ENCODE peak calls at places on chromosomes 7 and 10, in seven cellular contexts. One of them, this sample, is unnamed.

GRCh38 chr10:129850790-129851189 is 113.3 kb downstream of the EBF3 start:
- DNase-seq in GM23248: no peak
- DNase-seq in stimulated activated CD4-positive, alpha-beta T cell treated with anti-CD3 and anti-CD28 coated beads, TNF-alpha, amount 100 ng/mL, for 24 hours: no peak
- DNase-seq in NCI-H1105: no peak
- DNase-seq in cerebellar cortex: no peak
- DNase-seq in T-helper 17 cell: no peak
- DNase-seq in effector memory CD8-positive, alpha-beta T cell: no peak
- DNase-seq in this sample: no peak

GRCh38 chr7:101527844-101528667 is 101.0 kb downstream of the MYL10 start:
- DNase-seq in GM23248: no peak
- DNase-seq in stimulated activated CD4-positive, alpha-beta T cell treated with anti-CD3 and anti-CD28 coated beads, TNF-alpha, amount 100 ng/mL, for 24 hours: no peak
- DNase-seq in NCI-H1105: no peak
- DNase-seq in cerebellar cortex: no peak
- DNase-seq in T-helper 17 cell: no peak
- DNase-seq in effector memory CD8-positive, alpha-beta T cell: no peak
- DNase-seq in this sample: no peak

GRCh38 chr10:127968027-127968441 is 61.1 kb downstream of the PTPRE start:
- DNase-seq in GM23248: no peak
- DNase-seq in stimulated activated CD4-positive, alpha-beta T cell treated with anti-CD3 and anti-CD28 coated beads, TNF-alpha, amount 100 ng/mL, for 24 hours: no peak
- DNase-seq in NCI-H1105: no peak
- DNase-seq in cerebellar cortex: no peak
- DNase-seq in T-helper 17 cell: no peak
- DNase-seq in effector memory CD8-positive, alpha-beta T cell: no peak
- DNase-seq in this sample: no peak

GRCh38 chr10:7407368-7408002 is 3.3 kb downstream of the SFMBT2 start:
- DNase-seq in GM23248: peak; percentile 13
- DNase-seq in stimulated activated CD4-positive, alpha-beta T cell treated with anti-CD3 and anti-CD28 coated beads, TNF-alpha, amount 100 ng/mL, for 24 hours: no peak
- DNase-seq in NCI-H1105: no peak
- DNase-seq in cerebellar cortex: no peak
- DNase-seq in T-helper 17 cell: no peak
- DNase-seq in effector memory CD8-positive, alpha-beta T cell: no peak
- DNase-seq in this sample: no peak

GRCh38 chr10:107071301-107071700 is 93.2 kb downstream of the SORCS1 start:
- DNase-seq in GM23248: no peak
- DNase-seq in stimulated activated CD4-positive, alpha-beta T cell treated with anti-CD3 and anti-CD28 coated beads, TNF-alpha, amount 100 ng/mL, for 24 hours: no peak
- DNase-seq in NCI-H1105: no peak
- DNase-seq in cerebellar cortex: no peak
- DNase-seq in T-helper 17 cell: no peak
- DNase-seq in effector memory CD8-positive, alpha-beta T cell: no peak
- DNase-seq in this sample: no peak

GRCh38 chr7:106151459-106152312 is 39.6 kb upstream of the SYPL1 start:
- DNase-seq in GM23248: no peak
- DNase-seq in stimulated activated CD4-positive, alpha-beta T cell treated with anti-CD3 and anti-CD28 coated beads, TNF-alpha, amount 100 ng/mL, for 24 hours: no peak
- DNase-seq in NCI-H1105: no peak
- DNase-seq in cerebellar cortex: no peak
- DNase-seq in T-helper 17 cell: no peak
- DNase-seq in effector memory CD8-positive, alpha-beta T cell: no peak
- DNase-seq in this sample: no peak

GRCh38 chr10:90064295-90064694 is 362.9 kb downstream of the KIF20B start:
- DNase-seq in GM23248: no peak
- DNase-seq in stimulated activated CD4-positive, alpha-beta T cell treated with anti-CD3 and anti-CD28 coated beads, TNF-alpha, amount 100 ng/mL, for 24 hours: no peak
- DNase-seq in NCI-H1105: no peak
- DNase-seq in cerebellar cortex: no peak
- DNase-seq in T-helper 17 cell: no peak
- DNase-seq in effector memory CD8-positive, alpha-beta T cell: no peak
- DNase-seq in this sample: no peak

GRCh38 chr7:3318874-3319273 is 17.8 kb downstream of the SDK1 start:
- DNase-seq in GM23248: no peak
- DNase-seq in stimulated activated CD4-positive, alpha-beta T cell treated with anti-CD3 and anti-CD28 coated beads, TNF-alpha, amount 100 ng/mL, for 24 hours: no peak
- DNase-seq in NCI-H1105: no peak
- DNase-seq in cerebellar cortex: no peak
- DNase-seq in T-helper 17 cell: no peak
- DNase-seq in effector memory CD8-positive, alpha-beta T cell: no peak
- DNase-seq in this sample: no peak

GRCh38 chr10:28410420-28411135 is 107.7 kb upstream of the MPP7 start:
- DNase-seq in GM23248: no peak
- DNase-seq in stimulated activated CD4-positive, alpha-beta T cell treated with anti-CD3 and anti-CD28 coated beads, TNF-alpha, amount 100 ng/mL, for 24 hours: no peak
- DNase-seq in NCI-H1105: no peak
- DNase-seq in cerebellar cortex: peak; percentile 12
- DNase-seq in T-helper 17 cell: no peak
- DNase-seq in effector memory CD8-positive, alpha-beta T cell: no peak
- DNase-seq in this sample: no peak

GRCh38 chr10:21173964-21174669 is 277.0 kb upstream of the NEBL start:
- DNase-seq in GM23248: peak; percentile 32
- DNase-seq in stimulated activated CD4-positive, alpha-beta T cell treated with anti-CD3 and anti-CD28 coated beads, TNF-alpha, amount 100 ng/mL, for 24 hours: peak; percentile 7
- DNase-seq in NCI-H1105: peak; percentile 33
- DNase-seq in cerebellar cortex: peak; percentile 57
- DNase-seq in T-helper 17 cell: no peak
- DNase-seq in effector memory CD8-positive, alpha-beta T cell: no peak
- DNase-seq in this sample: no peak

GRCh38 chr10:113216068-113216467 is 266.0 kb downstream of the TCF7L2 start:
- DNase-seq in GM23248: peak; percentile 21
- DNase-seq in stimulated activated CD4-positive, alpha-beta T cell treated with anti-CD3 and anti-CD28 coated beads, TNF-alpha, amount 100 ng/mL, for 24 hours: no peak
- DNase-seq in NCI-H1105: no peak
- DNase-seq in cerebellar cortex: no peak
- DNase-seq in T-helper 17 cell: no peak
- DNase-seq in effector memory CD8-positive, alpha-beta T cell: no peak
- DNase-seq in this sample: no peak

GRCh38 chr10:87850742-87851205 is 12.6 kb downstream of the KLLN start:
- DNase-seq in GM23248: peak; percentile 79
- DNase-seq in stimulated activated CD4-positive, alpha-beta T cell treated with anti-CD3 and anti-CD28 coated beads, TNF-alpha, amount 100 ng/mL, for 24 hours: no peak
- DNase-seq in NCI-H1105: peak; percentile 42
- DNase-seq in cerebellar cortex: peak; percentile 93
- DNase-seq in T-helper 17 cell: no peak
- DNase-seq in effector memory CD8-positive, alpha-beta T cell: peak; percentile 39
- DNase-seq in this sample: no peak

GRCh38 chr10:72525689-72526088 is 100.2 kb downstream of the MICU1 start:
- DNase-seq in GM23248: no peak
- DNase-seq in stimulated activated CD4-positive, alpha-beta T cell treated with anti-CD3 and anti-CD28 coated beads, TNF-alpha, amount 100 ng/mL, for 24 hours: no peak
- DNase-seq in NCI-H1105: no peak
- DNase-seq in cerebellar cortex: no peak
- DNase-seq in T-helper 17 cell: no peak
- DNase-seq in effector memory CD8-positive, alpha-beta T cell: no peak
- DNase-seq in this sample: no peak

GRCh38 chr7:964401-965231 is 10.1 kb upstream of the ADAP1 start:
- DNase-seq in GM23248: peak; percentile 81
- DNase-seq in stimulated activated CD4-positive, alpha-beta T cell treated with anti-CD3 and anti-CD28 coated beads, TNF-alpha, amount 100 ng/mL, for 24 hours: no peak
- DNase-seq in NCI-H1105: no peak
- DNase-seq in cerebellar cortex: peak; percentile 91
- DNase-seq in T-helper 17 cell: no peak
- DNase-seq in effector memory CD8-positive, alpha-beta T cell: no peak
- DNase-seq in this sample: no peak

GRCh38 chr10:63521389-63522128 is at the start of gene REEP3:
- DNase-seq in GM23248: peak; percentile 91
- DNase-seq in stimulated activated CD4-positive, alpha-beta T cell treated with anti-CD3 and anti-CD28 coated beads, TNF-alpha, amount 100 ng/mL, for 24 hours: peak; percentile 38
- DNase-seq in NCI-H1105: peak; percentile 52
- DNase-seq in cerebellar cortex: peak; percentile 85
- DNase-seq in T-helper 17 cell: peak; percentile 44
- DNase-seq in effector memory CD8-positive, alpha-beta T cell: peak; percentile 44
- DNase-seq in this sample: no peak

GRCh38 chr7:137975768-137976167 is 26.1 kb downstream of the CREB3L2 start:
- DNase-seq in GM23248: peak; percentile 53
- DNase-seq in stimulated activated CD4-positive, alpha-beta T cell treated with anti-CD3 and anti-CD28 coated beads, TNF-alpha, amount 100 ng/mL, for 24 hours: no peak
- DNase-seq in NCI-H1105: no peak
- DNase-seq in cerebellar cortex: no peak
- DNase-seq in T-helper 17 cell: no peak
- DNase-seq in effector memory CD8-positive, alpha-beta T cell: no peak
- DNase-seq in this sample: no peak

GRCh38 chr10:131269776-131270460 is 41.6 kb downstream of the TCERG1L start:
- DNase-seq in GM23248: no peak
- DNase-seq in stimulated activated CD4-positive, alpha-beta T cell treated with anti-CD3 and anti-CD28 coated beads, TNF-alpha, amount 100 ng/mL, for 24 hours: no peak
- DNase-seq in NCI-H1105: no peak
- DNase-seq in cerebellar cortex: peak; percentile 84
- DNase-seq in T-helper 17 cell: no peak
- DNase-seq in effector memory CD8-positive, alpha-beta T cell: no peak
- DNase-seq in this sample: no peak

GRCh38 chr10:74314166-74314565 is 163.1 kb downstream of the ADK start:
- DNase-seq in GM23248: peak; percentile 45
- DNase-seq in stimulated activated CD4-positive, alpha-beta T cell treated with anti-CD3 and anti-CD28 coated beads, TNF-alpha, amount 100 ng/mL, for 24 hours: no peak
- DNase-seq in NCI-H1105: no peak
- DNase-seq in cerebellar cortex: no peak
- DNase-seq in T-helper 17 cell: no peak
- DNase-seq in effector memory CD8-positive, alpha-beta T cell: no peak
- DNase-seq in this sample: no peak

GRCh38 chr7:155597753-155598140 is 46.7 kb upstream of the RBM33 start:
- DNase-seq in GM23248: no peak
- DNase-seq in stimulated activated CD4-positive, alpha-beta T cell treated with anti-CD3 and anti-CD28 coated beads, TNF-alpha, amount 100 ng/mL, for 24 hours: no peak
- DNase-seq in NCI-H1105: no peak
- DNase-seq in cerebellar cortex: no peak
- DNase-seq in T-helper 17 cell: no peak
- DNase-seq in effector memory CD8-positive, alpha-beta T cell: no peak
- DNase-seq in this sample: no peak

GRCh38 chr10:3784510-3785250 is at the start of gene KLF6:
- DNase-seq in GM23248: peak; percentile 65
- DNase-seq in stimulated activated CD4-positive, alpha-beta T cell treated with anti-CD3 and anti-CD28 coated beads, TNF-alpha, amount 100 ng/mL, for 24 hours: no peak
- DNase-seq in NCI-H1105: no peak
- DNase-seq in cerebellar cortex: peak; percentile 29
- DNase-seq in T-helper 17 cell: no peak
- DNase-seq in effector memory CD8-positive, alpha-beta T cell: no peak
- DNase-seq in this sample: no peak

GRCh38 chr7:19144661-19145428 is at the start of gene FERD3L:
- DNase-seq in GM23248: peak; percentile 12
- DNase-seq in stimulated activated CD4-positive, alpha-beta T cell treated with anti-CD3 and anti-CD28 coated beads, TNF-alpha, amount 100 ng/mL, for 24 hours: no peak
- DNase-seq in NCI-H1105: no peak
- DNase-seq in cerebellar cortex: no peak
- DNase-seq in T-helper 17 cell: no peak
- DNase-seq in effector memory CD8-positive, alpha-beta T cell: no peak
- DNase-seq in this sample: no peak

GRCh38 chr10:84452006-84452405 is 123.6 kb downstream of the CCSER2 start:
- DNase-seq in GM23248: peak; percentile 57
- DNase-seq in stimulated activated CD4-positive, alpha-beta T cell treated with anti-CD3 and anti-CD28 coated beads, TNF-alpha, amount 100 ng/mL, for 24 hours: no peak
- DNase-seq in NCI-H1105: no peak
- DNase-seq in cerebellar cortex: no peak
- DNase-seq in T-helper 17 cell: no peak
- DNase-seq in effector memory CD8-positive, alpha-beta T cell: no peak
- DNase-seq in this sample: no peak

GRCh38 chr10:42419789-42420188 is 218.6 kb downstream of the ZNF33B start:
- DNase-seq in GM23248: no peak
- DNase-seq in stimulated activated CD4-positive, alpha-beta T cell treated with anti-CD3 and anti-CD28 coated beads, TNF-alpha, amount 100 ng/mL, for 24 hours: no peak
- DNase-seq in NCI-H1105: no peak
- DNase-seq in cerebellar cortex: no peak
- DNase-seq in T-helper 17 cell: no peak
- DNase-seq in effector memory CD8-positive, alpha-beta T cell: no peak
- DNase-seq in this sample: no peak

GRCh38 chr7:35548291-35548690 is 146.6 kb downstream of the HERPUD2 start:
- DNase-seq in GM23248: no peak
- DNase-seq in stimulated activated CD4-positive, alpha-beta T cell treated with anti-CD3 and anti-CD28 coated beads, TNF-alpha, amount 100 ng/mL, for 24 hours: no peak
- DNase-seq in NCI-H1105: no peak
- DNase-seq in cerebellar cortex: no peak
- DNase-seq in T-helper 17 cell: no peak
- DNase-seq in effector memory CD8-positive, alpha-beta T cell: no peak
- DNase-seq in this sample: no peak

GRCh38 chr10:13317474-13317873 is 17.6 kb upstream of the PHYH start:
- DNase-seq in GM23248: no peak
- DNase-seq in stimulated activated CD4-positive, alpha-beta T cell treated with anti-CD3 and anti-CD28 coated beads, TNF-alpha, amount 100 ng/mL, for 24 hours: no peak
- DNase-seq in NCI-H1105: no peak
- DNase-seq in cerebellar cortex: no peak
- DNase-seq in T-helper 17 cell: no peak
- DNase-seq in effector memory CD8-positive, alpha-beta T cell: no peak
- DNase-seq in this sample: no peak

GRCh38 chr7:8991159-8991558 is 557.8 kb downstream of the NXPH1 start:
- DNase-seq in GM23248: no peak
- DNase-seq in stimulated activated CD4-positive, alpha-beta T cell treated with anti-CD3 and anti-CD28 coated beads, TNF-alpha, amount 100 ng/mL, for 24 hours: no peak
- DNase-seq in NCI-H1105: no peak
- DNase-seq in cerebellar cortex: no peak
- DNase-seq in T-helper 17 cell: no peak
- DNase-seq in effector memory CD8-positive, alpha-beta T cell: no peak
- DNase-seq in this sample: no peak

GRCh38 chr10:102612964-102613275 is 31.4 kb upstream of the TRIM8 start:
- DNase-seq in GM23248: no peak
- DNase-seq in stimulated activated CD4-positive, alpha-beta T cell treated with anti-CD3 and anti-CD28 coated beads, TNF-alpha, amount 100 ng/mL, for 24 hours: no peak
- DNase-seq in NCI-H1105: no peak
- DNase-seq in cerebellar cortex: no peak
- DNase-seq in T-helper 17 cell: no peak
- DNase-seq in effector memory CD8-positive, alpha-beta T cell: peak; percentile 18
- DNase-seq in this sample: no peak

GRCh38 chr10:86863443-86863842 is 94.0 kb downstream of the MMRN2 start:
- DNase-seq in GM23248: no peak
- DNase-seq in stimulated activated CD4-positive, alpha-beta T cell treated with anti-CD3 and anti-CD28 coated beads, TNF-alpha, amount 100 ng/mL, for 24 hours: no peak
- DNase-seq in NCI-H1105: no peak
- DNase-seq in cerebellar cortex: peak; percentile 29
- DNase-seq in T-helper 17 cell: no peak
- DNase-seq in effector memory CD8-positive, alpha-beta T cell: no peak
- DNase-seq in this sample: no peak

GRCh38 chr10:116444527-116445142 is 17.0 kb downstream of the PNLIPRP3 start:
- DNase-seq in GM23248: peak; percentile 55
- DNase-seq in stimulated activated CD4-positive, alpha-beta T cell treated with anti-CD3 and anti-CD28 coated beads, TNF-alpha, amount 100 ng/mL, for 24 hours: no peak
- DNase-seq in NCI-H1105: no peak
- DNase-seq in cerebellar cortex: peak; percentile 19
- DNase-seq in T-helper 17 cell: no peak
- DNase-seq in effector memory CD8-positive, alpha-beta T cell: no peak
- DNase-seq in this sample: no peak